ENCODE peak calls at places on chromosomes 13 and 19, in ten cellular contexts. C is Caco-2, D is dorsolateral prefrontal cortex, Y is A549, X is stomach, B is lower leg skin, I is AG10803, W is GM13976, Q is heart right ventricle, F is Calu3. P is an unnamed sample.

GRCh38 chr19:32336259-32337111 is 8.9 kb upstream of the ZNF507 start:
- DNase-seq in C (peak; percentile 23), D (no peak), Y (peak; percentile 58), X (no peak), B (no peak), I (peak; percentile 44), W (no peak), Q (no peak), F (no peak), P (no peak)

GRCh38 chr13:35343417-35343816 is 133.1 kb downstream of the MAB21L1 start:
- DNase-seq in C (no peak), D (peak; percentile 44), Y (no peak), X (no peak), B (no peak), I (no peak), W (no peak), Q (no peak), F (no peak), P (no peak)

GRCh38 chr13:30561506-30561905 is 56.2 kb upstream of the USPL1 start:
- DNase-seq in C (no peak), D (no peak), Y (no peak), X (no peak), B (no peak), I (peak; percentile 35), W (no peak), Q (no peak), F (no peak), P (no peak)

GRCh38 chr13:102900193-102900608 is 54.4 kb downstream of the ERCC5 start:
- DNase-seq in C (peak; percentile 60), D (no peak), Y (no peak), X (no peak), B (no peak), I (no peak), W (no peak), Q (no peak), F (no peak), P (no peak)

GRCh38 chr19:12484371-12485322 is at the start of gene ZNF709:
- DNase-seq in C (peak; percentile 90), D (peak; percentile 94), Y (no peak), X (peak; percentile 92), B (peak; percentile 92), I (peak; percentile 71), W (peak; percentile 94), Q (peak; percentile 92), F (peak; percentile 84), P (peak; percentile 96)

GRCh38 chr19:32862741-32863140 is 6.8 kb downstream of the SLC7A9 start:
- DNase-seq in C (no peak), D (no peak), Y (no peak), X (no peak), B (no peak), I (no peak), W (no peak), Q (no peak), F (no peak), P (no peak)

GRCh38 chr19:55473201-55473600 is 3.2 kb upstream of the ZNF628 start:
- DNase-seq in C (no peak), D (no peak), Y (no peak), X (no peak), B (no peak), I (no peak), W (no peak), Q (no peak), F (no peak), P (no peak)

GRCh38 chr13:25409938-25410337 is 38.2 kb downstream of the ATP8A2 start:
- DNase-seq in C (no peak), D (no peak), Y (no peak), X (no peak), B (no peak), I (no peak), W (no peak), Q (no peak), F (no peak), P (no peak)

GRCh38 chr19:13978306-13978705 is 26.0 kb downstream of the DCAF15 start:
- DNase-seq in C (peak; percentile 85), D (peak; percentile 67), Y (no peak), X (peak; percentile 70), B (peak; percentile 79), I (no peak), W (no peak), Q (peak; percentile 89), F (no peak), P (peak; percentile 92)

GRCh38 chr13:46288570-46289259 is 77.0 kb downstream of the LRRC63 start:
- DNase-seq in C (peak; percentile 61), D (no peak), Y (peak; percentile 25), X (no peak), B (no peak), I (peak; percentile 52), W (peak; percentile 59), Q (no peak), F (peak; percentile 15), P (peak; percentile 22)

GRCh38 chr13:111947026-111947810 is 119.7 kb upstream of the SOX1 start:
- DNase-seq in C (no peak), D (no peak), Y (no peak), X (peak; percentile 23), B (no peak), I (no peak), W (no peak), Q (no peak), F (no peak), P (no peak)

GRCh38 chr13:37495046-37495445 is 103.5 kb downstream of the POSTN start:
- DNase-seq in C (no peak), D (no peak), Y (no peak), X (no peak), B (no peak), I (peak; percentile 82), W (no peak), Q (no peak), F (no peak), P (no peak)

GRCh38 chr13:106182404-106182803 is 353.1 kb downstream of the EFNB2 start:
- DNase-seq in C (no peak), D (no peak), Y (peak; percentile 4), X (no peak), B (no peak), I (peak; percentile 92), W (no peak), Q (no peak), F (peak; percentile 0), P (no peak)

GRCh38 chr13:112658807-112659206 is 31.0 kb upstream of the ATP11A start:
- DNase-seq in C (no peak), D (peak; percentile 16), Y (no peak), X (no peak), B (no peak), I (peak; percentile 6), W (no peak), Q (no peak), F (peak; percentile 8), P (no peak)

GRCh38 chr19:16234552-16235445 is 37.1 kb downstream of the AP1M1 start:
- DNase-seq in C (no peak), D (no peak), Y (no peak), X (no peak), B (no peak), I (no peak), W (peak; percentile 27), Q (no peak), F (no peak), P (no peak)

GRCh38 chr19:49417090-49417489 is 6.2 kb downstream of the PTH2 start:
- DNase-seq in C (no peak), D (no peak), Y (no peak), X (no peak), B (no peak), I (no peak), W (no peak), Q (no peak), F (no peak), P (no peak)

GRCh38 chr13:86877449-86877848 is 793.7 kb upstream of the SLITRK5 start:
- DNase-seq in C (no peak), D (no peak), Y (no peak), X (no peak), B (no peak), I (no peak), W (no peak), Q (no peak), F (no peak), P (no peak)

GRCh38 chr19:42116308-42117075 is 15.8 kb downstream of the POU2F2 start:
- DNase-seq in C (no peak), D (no peak), Y (no peak), X (no peak), B (no peak), I (no peak), W (no peak), Q (no peak), F (no peak), P (no peak)
- TF ChIP-seq CTCF in C (peak; percentile 19), D (no peak), Y (no peak), X (no peak), B (no peak), I (no peak), W (no peak), Q (no peak), F (no peak), P (no peak)

GRCh38 chr13:52845766-52846566 is 2.5 kb downstream of the PCDH8 start:
- DNase-seq in C (no peak), D (peak; percentile 56), Y (no peak), X (no peak), B (no peak), I (no peak), W (peak; percentile 51), Q (peak; percentile 21), F (no peak), P (peak; percentile 79)
- TF ChIP-seq CTCF in C (no peak), D (peak; percentile 45), Y (no peak), X (no peak), B (no peak), I (no peak), W (no peak), Q (no peak), F (peak; percentile 13), P (peak; percentile 47)

GRCh38 chr13:99976502-99977115 is 5.0 kb upstream of the ZIC2 start:
- DNase-seq in C (no peak), D (no peak), Y (no peak), X (no peak), B (no peak), I (no peak), W (no peak), Q (no peak), F (no peak), P (no peak)
- TF ChIP-seq CTCF in C (no peak), D (no peak), Y (no peak), X (no peak), B (no peak), I (no peak), W (no peak), Q (no peak), F (no peak), P (no peak)

GRCh38 chr19:3804429-3804828 is 18.2 kb upstream of the MATK start:
- DNase-seq in C (no peak), D (no peak), Y (no peak), X (no peak), B (no peak), I (no peak), W (no peak), Q (no peak), F (no peak), P (no peak)

GRCh38 chr19:3798137-3798536 is 12.0 kb upstream of the MATK start:
- DNase-seq in C (no peak), D (no peak), Y (no peak), X (no peak), B (no peak), I (peak; percentile 8), W (no peak), Q (no peak), F (no peak), P (no peak)

GRCh38 chr19:3803986-3804385 is 17.8 kb upstream of the MATK start:
- DNase-seq in C (no peak), D (no peak), Y (no peak), X (no peak), B (no peak), I (no peak), W (no peak), Q (no peak), F (no peak), P (no peak)

GRCh38 chr19:3803114-3803888 is 17.1 kb upstream of the MATK start:
- DNase-seq in C (no peak), D (no peak), Y (no peak), X (no peak), B (no peak), I (no peak), W (no peak), Q (no peak), F (no peak), P (no peak)

GRCh38 chr19:3801412-3802096 is 15.4 kb upstream of the MATK start:
- DNase-seq in C (no peak), D (peak; percentile 79), Y (no peak), X (peak; percentile 44), B (peak; percentile 20), I (no peak), W (peak; percentile 69), Q (peak; percentile 43), F (no peak), P (peak; percentile 70)
- TF ChIP-seq CTCF in C (no peak), D (no peak), Y (no peak), X (no peak), B (no peak), I (peak; percentile 32), W (no peak), Q (no peak), F (no peak), P (no peak)

P was measured in nephron progenitor cell.